ENCODE peak calls at places on chromosomes 1 and 21, in six cellular contexts. One of them, this sample, is unnamed.

GRCh38 chr1:117576236-117576635 is 29.6 kb upstream of the TENT5C start:
- DNase-seq in AG10803: no peak
- DNase-seq in mammary epithelial cell: no peak
- DNase-seq in HepG2: no peak
- DNase-seq in PC-9: no peak
- DNase-seq in astrocyte of the spinal cord: no peak
- DNase-seq in this sample: no peak

GRCh38 chr1:150464422-150464826 is 22.8 kb upstream of the TARS2 start:
- DNase-seq in HepG2: peak; percentile 51
- DNase-seq in astrocyte of the spinal cord: peak; percentile 53
- DNase-seq in PC-9: peak; percentile 35
- DNase-seq in mammary epithelial cell: peak; percentile 42
- DNase-seq in AG10803: peak; percentile 47
- DNase-seq in this sample: peak; percentile 51

GRCh38 chr1:11882814-11883538 is 24.2 kb upstream of the NPPB start:
- DNase-seq in mammary epithelial cell: no peak
- DNase-seq in PC-9: no peak
- DNase-seq in HepG2: peak; percentile 40
- DNase-seq in astrocyte of the spinal cord: no peak
- DNase-seq in AG10803: no peak
- DNase-seq in this sample: no peak

GRCh38 chr1:19367584-19368041 is 55.5 kb downstream of the SLC66A1 start:
- DNase-seq in AG10803: peak; percentile 30
- DNase-seq in HepG2: no peak
- DNase-seq in PC-9: no peak
- DNase-seq in astrocyte of the spinal cord: no peak
- DNase-seq in mammary epithelial cell: peak; percentile 84
- DNase-seq in this sample: no peak

GRCh38 chr1:43447891-43448708 is 5.6 kb downstream of the HYI start:
- DNase-seq in HepG2: no peak
- DNase-seq in astrocyte of the spinal cord: no peak
- DNase-seq in AG10803: no peak
- DNase-seq in PC-9: no peak
- DNase-seq in mammary epithelial cell: no peak
- DNase-seq in this sample: no peak

GRCh38 chr1:29211086-29212030 is 19.4 kb downstream of the MECR start:
- DNase-seq in PC-9: no peak
- DNase-seq in mammary epithelial cell: no peak
- DNase-seq in AG10803: peak; percentile 91
- DNase-seq in astrocyte of the spinal cord: no peak
- DNase-seq in HepG2: no peak
- DNase-seq in this sample: no peak

GRCh38 chr1:41383094-41383852 is 22.0 kb downstream of the FOXO6 start:
- DNase-seq in mammary epithelial cell: no peak
- DNase-seq in astrocyte of the spinal cord: peak; percentile 24
- DNase-seq in PC-9: peak; percentile 66
- DNase-seq in HepG2: no peak
- DNase-seq in AG10803: peak; percentile 60
- DNase-seq in this sample: no peak

GRCh38 chr1:60037061-60037460 is 36.5 kb downstream of the C1orf87 start:
- DNase-seq in PC-9: no peak
- DNase-seq in HepG2: no peak
- DNase-seq in AG10803: peak; percentile 45
- DNase-seq in astrocyte of the spinal cord: no peak
- DNase-seq in mammary epithelial cell: no peak
- DNase-seq in this sample: no peak

GRCh38 chr21:26405071-26405470 is 168.0 kb downstream of the CYYR1 start:
- DNase-seq in AG10803: peak; percentile 52
- DNase-seq in mammary epithelial cell: peak; percentile 30
- DNase-seq in astrocyte of the spinal cord: peak; percentile 51
- DNase-seq in HepG2: no peak
- DNase-seq in PC-9: no peak
- DNase-seq in this sample: no peak

GRCh38 chr21:46457801-46458314 is 833 bp upstream of the DIP2A start:
- DNase-seq in AG10803: peak; percentile 46
- DNase-seq in astrocyte of the spinal cord: peak; percentile 32
- DNase-seq in PC-9: no peak
- DNase-seq in mammary epithelial cell: peak; percentile 53
- DNase-seq in HepG2: peak; percentile 21
- DNase-seq in this sample: no peak

GRCh38 chr1:98457212-98457611 is 204.3 kb upstream of the SNX7 start:
- DNase-seq in AG10803: no peak
- DNase-seq in PC-9: no peak
- DNase-seq in astrocyte of the spinal cord: no peak
- DNase-seq in HepG2: no peak
- DNase-seq in mammary epithelial cell: no peak
- DNase-seq in this sample: no peak

GRCh38 chr1:85372683-85373446 is 92.1 kb downstream of the DDAH1 start:
- DNase-seq in astrocyte of the spinal cord: peak; percentile 42
- DNase-seq in mammary epithelial cell: no peak
- DNase-seq in HepG2: peak; percentile 22
- DNase-seq in AG10803: peak; percentile 91
- DNase-seq in PC-9: no peak
- DNase-seq in this sample: no peak

GRCh38 chr1:14334336-14335176 is 263.9 kb upstream of the KAZN start:
- DNase-seq in AG10803: no peak
- DNase-seq in PC-9: no peak
- DNase-seq in HepG2: no peak
- DNase-seq in astrocyte of the spinal cord: no peak
- DNase-seq in mammary epithelial cell: no peak
- DNase-seq in this sample: no peak

GRCh38 chr1:180229483-180230415 is at the start of gene LHX4:
- DNase-seq in mammary epithelial cell: peak; percentile 43
- DNase-seq in HepG2: no peak
- DNase-seq in AG10803: no peak
- DNase-seq in astrocyte of the spinal cord: no peak
- DNase-seq in PC-9: peak; percentile 48
- DNase-seq in this sample: no peak

GRCh38 chr1:86704456-86704971 is at the start of gene SH3GLB1:
- DNase-seq in astrocyte of the spinal cord: peak; percentile 91
- DNase-seq in HepG2: peak; percentile 74
- DNase-seq in mammary epithelial cell: peak; percentile 89
- DNase-seq in PC-9: peak; percentile 84
- DNase-seq in AG10803: peak; percentile 86
- DNase-seq in this sample: peak; percentile 60

GRCh38 chr1:90000934-90001676 is 6.2 kb downstream of the ZNF326 start:
- DNase-seq in astrocyte of the spinal cord: no peak
- DNase-seq in mammary epithelial cell: no peak
- DNase-seq in HepG2: no peak
- DNase-seq in AG10803: no peak
- DNase-seq in PC-9: no peak
- DNase-seq in this sample: no peak
- TF ChIP-seq CTCF in astrocyte of the spinal cord: no peak
- TF ChIP-seq CTCF in mammary epithelial cell: peak; percentile 1
- TF ChIP-seq CTCF in HepG2: no peak
- TF ChIP-seq CTCF in AG10803: no peak
- TF ChIP-seq CTCF in PC-9: no peak
- TF ChIP-seq CTCF in this sample: peak; percentile 51

GRCh38 chr1:212367474-212368072 is 47.1 kb downstream of the PACC1 start:
- DNase-seq in HepG2: no peak
- DNase-seq in PC-9: no peak
- DNase-seq in mammary epithelial cell: no peak
- DNase-seq in astrocyte of the spinal cord: no peak
- DNase-seq in AG10803: no peak
- DNase-seq in this sample: no peak

GRCh38 chr1:212366901-212367300 is 47.8 kb downstream of the PACC1 start:
- DNase-seq in PC-9: no peak
- DNase-seq in astrocyte of the spinal cord: peak; percentile 44
- DNase-seq in mammary epithelial cell: no peak
- DNase-seq in HepG2: no peak
- DNase-seq in AG10803: peak; percentile 53
- DNase-seq in this sample: no peak

GRCh38 chr1:212364985-212365384 is 49.7 kb downstream of the PACC1 start:
- DNase-seq in AG10803: no peak
- DNase-seq in mammary epithelial cell: no peak
- DNase-seq in HepG2: no peak
- DNase-seq in astrocyte of the spinal cord: no peak
- DNase-seq in PC-9: no peak
- DNase-seq in this sample: no peak

DNA sequence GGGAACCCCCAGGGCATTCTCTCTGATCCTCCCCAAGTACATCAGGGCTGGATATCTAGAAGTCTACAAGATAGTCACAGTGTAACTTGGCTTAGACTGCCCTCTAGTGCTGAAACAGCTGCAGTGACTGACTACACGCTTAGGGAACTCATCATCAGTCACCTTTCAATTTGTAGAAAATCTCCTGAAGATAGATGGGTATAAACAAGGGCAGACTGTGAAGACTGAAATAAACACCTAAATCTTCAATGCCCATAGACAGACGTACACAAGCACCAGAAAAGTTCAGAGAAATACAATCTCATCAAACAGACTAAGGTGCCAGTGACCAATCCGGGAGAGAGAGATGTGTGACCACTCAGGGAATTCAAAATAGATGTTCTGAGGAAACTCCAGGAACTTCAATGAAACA is 46.6 kb downstream of the PACC1 start:
- DNase-seq in HepG2: peak; percentile 61
- DNase-seq in PC-9: peak; percentile 67
- DNase-seq in mammary epithelial cell: peak; percentile 54
- DNase-seq in AG10803: peak; percentile 76
- DNase-seq in astrocyte of the spinal cord: peak; percentile 78
- DNase-seq in this sample: peak; percentile 42
- TF ChIP-seq CTCF in HepG2: peak; percentile 85
- TF ChIP-seq CTCF in PC-9: peak; percentile 87
- TF ChIP-seq CTCF in mammary epithelial cell: peak; percentile 90
- TF ChIP-seq CTCF in AG10803: peak; percentile 99
- TF ChIP-seq CTCF in astrocyte of the spinal cord: peak; percentile 94
- TF ChIP-seq CTCF in this sample: peak; percentile 88

GRCh38 chr1:226064168-226064815 is 1.8 kb downstream of the H3-3A start:
- DNase-seq in AG10803: no peak
- DNase-seq in mammary epithelial cell: peak; percentile 39
- DNase-seq in HepG2: peak; percentile 20
- DNase-seq in PC-9: no peak
- DNase-seq in astrocyte of the spinal cord: peak; percentile 23
- DNase-seq in this sample: no peak

GRCh38 chr1:226060976-226061792 is 1.3 kb upstream of the H3-3A start:
- DNase-seq in mammary epithelial cell: no peak
- DNase-seq in AG10803: no peak
- DNase-seq in PC-9: no peak
- DNase-seq in astrocyte of the spinal cord: no peak
- DNase-seq in HepG2: no peak
- DNase-seq in this sample: no peak

GRCh38 chr1:226061793-226062557 is 541 bp upstream of the H3-3A start:
- DNase-seq in astrocyte of the spinal cord: peak; percentile 81
- DNase-seq in mammary epithelial cell: peak; percentile 76
- DNase-seq in HepG2: peak; percentile 70
- DNase-seq in PC-9: peak; percentile 67
- DNase-seq in AG10803: peak; percentile 77
- DNase-seq in this sample: no peak

GRCh38 chr1:226063362-226064167 is 1.0 kb downstream of the H3-3A start:
- DNase-seq in PC-9: no peak
- DNase-seq in HepG2: peak; percentile 12
- DNase-seq in AG10803: peak; percentile 34
- DNase-seq in mammary epithelial cell: peak; percentile 35
- DNase-seq in astrocyte of the spinal cord: peak; percentile 12
- DNase-seq in this sample: no peak

GRCh38 chr1:226062558-226063361 is at the start of gene H3-3A:
- DNase-seq in HepG2: peak; percentile 87
- DNase-seq in mammary epithelial cell: peak; percentile 92
- DNase-seq in PC-9: peak; percentile 78
- DNase-seq in AG10803: peak; percentile 94
- DNase-seq in astrocyte of the spinal cord: peak; percentile 95
- DNase-seq in this sample: no peak
- TF ChIP-seq CTCF in HepG2: peak; percentile 13
- TF ChIP-seq CTCF in mammary epithelial cell: peak; percentile 13
- TF ChIP-seq CTCF in PC-9: peak; percentile 11
- TF ChIP-seq CTCF in AG10803: no peak
- TF ChIP-seq CTCF in astrocyte of the spinal cord: no peak
- TF ChIP-seq CTCF in this sample: no peak

DNA sequence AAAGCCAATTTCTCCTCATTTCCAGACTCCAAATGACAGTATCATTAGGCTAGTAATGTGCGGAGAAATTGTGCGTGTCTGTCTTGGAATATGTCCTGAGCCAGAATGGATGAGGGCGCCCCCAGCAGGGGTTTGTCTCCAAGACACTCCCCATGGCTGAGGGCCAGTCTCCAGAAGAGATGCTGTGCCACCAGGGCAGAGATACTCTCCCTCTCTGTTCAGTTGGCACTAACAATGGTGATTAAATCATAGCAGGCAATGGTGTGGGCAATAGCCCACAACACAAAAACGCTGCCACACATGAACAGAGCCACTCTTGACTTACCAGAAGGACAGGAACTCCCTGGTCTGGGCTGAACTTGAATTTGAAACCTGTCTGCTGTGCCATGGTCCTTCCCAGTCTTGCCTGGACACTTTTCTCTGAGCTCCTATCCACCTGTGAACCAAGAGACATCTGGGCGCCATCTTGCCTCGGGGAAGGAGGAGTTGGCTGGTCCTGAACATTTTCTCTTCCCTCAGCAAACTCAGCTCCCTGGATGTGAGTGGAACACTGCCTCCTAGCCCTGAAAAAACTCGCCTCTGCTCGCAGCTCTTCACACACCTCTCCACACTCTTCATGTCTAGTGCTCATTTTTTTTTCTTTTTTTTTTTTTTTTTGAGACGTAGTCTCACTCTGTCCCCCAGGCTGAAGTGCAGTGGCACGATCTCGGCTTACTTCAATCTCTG is 14.8 kb upstream of the ADGRB2 start:
- DNase-seq in astrocyte of the spinal cord: no peak
- DNase-seq in mammary epithelial cell: no peak
- DNase-seq in HepG2: no peak
- DNase-seq in PC-9: no peak
- DNase-seq in AG10803: no peak
- DNase-seq in this sample: no peak
- TF ChIP-seq CTCF in astrocyte of the spinal cord: no peak
- TF ChIP-seq CTCF in mammary epithelial cell: no peak
- TF ChIP-seq CTCF in HepG2: no peak
- TF ChIP-seq CTCF in PC-9: no peak
- TF ChIP-seq CTCF in AG10803: no peak
- TF ChIP-seq CTCF in this sample: no peak